ENCODE peak calls at places on chromosomes 1 and 21, in five cellular contexts. N, I, M, K and P are unnamed samples.

GRCh38 chr1:184409011-184409410 is 22.2 kb downstream of the C1orf21 start:
- DNase-seq in K (no peak), I (no peak), N (no peak), M (no peak), P (no peak)

GRCh38 chr1:74733616-74734484 is 898 bp downstream of the TYW3 start:
- DNase-seq in N (no peak), M (peak), K (no peak), I (peak), P (no peak)

GRCh38 chr21:32256873-32257620 is 21.8 kb downstream of the MIS18A start:
- DNase-seq in I (no peak), N (no peak), K (peak), M (no peak), P (no peak)

GRCh38 chr1:168341576-168341975 is 60.9 kb downstream of the TBX19 start:
- DNase-seq in M (no peak), N (no peak), I (no peak), K (no peak), P (no peak)

GRCh38 chr1:14924455-14925325 is 228.9 kb upstream of the TMEM51 start:
- DNase-seq in N (peak), M (peak), I (no peak), K (peak), P (no peak)

GRCh38 chr1:156479093-156480014 is 21.2 kb downstream of the MEF2D start:
- DNase-seq in I (peak), M (no peak), N (no peak), K (no peak), P (no peak)

GRCh38 chr1:232574867-232575523 is 54.9 kb downstream of the SIPA1L2 start:
- DNase-seq in K (no peak), I (no peak), M (no peak), N (no peak), P (no peak)

GRCh38 chr1:180131510-180131909 is 23.2 kb upstream of the QSOX1 start:
- DNase-seq in I (peak), K (no peak), N (no peak), M (no peak), P (no peak)

GRCh38 chr21:15514073-15514946 is 215.5 kb upstream of the USP25 start:
- DNase-seq in N (peak), K (no peak), I (no peak), M (no peak), P (no peak)

GRCh38 chr1:101506541-101507164 is 269.8 kb downstream of the S1PR1 start:
- DNase-seq in N (no peak), M (peak), I (no peak), K (no peak), P (no peak)

GRCh38 chr1:90922996-90923395 is 98.8 kb downstream of the ZNF644 start:
- DNase-seq in K (no peak), M (no peak), N (no peak), I (no peak), P (no peak)

GRCh38 chr1:151510020-151510405 is 1.2 kb upstream of the CGN start:
- DNase-seq in M (no peak), N (no peak), K (no peak), I (no peak), P (no peak)

GRCh38 chr1:58442114-58442513 is 104.4 kb downstream of the OMA1 start:
- DNase-seq in K (no peak), M (no peak), I (no peak), N (no peak), P (no peak)

GRCh38 chr1:150696151-150696550 is 803 bp downstream of the GOLPH3L start:
- DNase-seq in M (no peak), N (no peak), K (no peak), I (no peak), P (no peak)

GRCh38 chr1:9595156-9595967 is 6.7 kb downstream of the TMEM201 start:
- DNase-seq in I (no peak), K (peak), N (no peak), M (no peak), P (no peak)

GRCh38 chr1:110305875-110306420 is 33.2 kb upstream of the RBM15 start:
- DNase-seq in I (no peak), M (no peak), N (no peak), K (no peak), P (no peak)

GRCh38 chr1:111822138-111822537 is 66.4 kb downstream of the DDX20 start:
- DNase-seq in M (no peak), N (no peak), K (no peak), I (no peak), P (no peak)

GRCh38 chr1:38242506-38242905 is 195.9 kb upstream of the POU3F1 start:
- DNase-seq in K (no peak), N (no peak), I (no peak), M (no peak), P (no peak)

GRCh38 chr21:26490771-26491170 is 82.3 kb downstream of the CYYR1 start:
- DNase-seq in M (no peak), K (no peak), N (no peak), I (no peak), P (no peak)

GRCh38 chr1:23539698-23540266 is 8.7 kb upstream of the E2F2 start:
- DNase-seq in M (peak), N (peak), I (peak), K (peak), P (peak)

GRCh38 chr1:19488136-19488535 is 2.8 kb upstream of the CAPZB start:
- DNase-seq in I (no peak), M (no peak), N (peak), K (no peak), P (no peak)

GRCh38 chr1:174074757-174075156 is 52.6 kb upstream of the RC3H1 start:
- DNase-seq in M (no peak), N (no peak), K (no peak), I (peak), P (no peak)

GRCh38 chr21:44549525-44550211 is 1.6 kb downstream of the KRTAP10-2 start:
- DNase-seq in I (no peak), K (no peak), N (no peak), M (no peak), P (no peak)

GRCh38 chr1:111204211-111204883 is 3.9 kb upstream of the DENND2D start:
- DNase-seq in I (peak), K (peak), N (peak), M (no peak), P (no peak)

GRCh38 chr1:225378880-225379279 is 49.0 kb downstream of the LBR start:
- DNase-seq in I (no peak), K (no peak), N (no peak), M (no peak), P (no peak)

GRCh38 chr1:159964144-159964543 is 10.1 kb upstream of the SLAMF9 start:
- DNase-seq in I (no peak), K (no peak), N (no peak), M (no peak), P (no peak)

GRCh38 chr1:31706384-31707058 is 2.7 kb upstream of the COL16A1 start:
- DNase-seq in I (no peak), K (no peak), N (no peak), M (no peak), P (no peak)

GRCh38 chr1:31703431-31704260 is at the start of gene COL16A1:
- DNase-seq in M (no peak), I (no peak), N (no peak), K (peak), P (no peak)

GRCh38 chr1:31704261-31705079 is 653 bp upstream of the COL16A1 start:
- DNase-seq in K (no peak), I (no peak), N (no peak), M (no peak), P (no peak)

GRCh38 chr1:31702836-31703404 is 897 bp downstream of the COL16A1 start:
- DNase-seq in I (no peak), K (no peak), M (no peak), N (no peak), P (no peak)

GRCh38 chr1:31705080-31705866 is 1.5 kb upstream of the COL16A1 start:
- DNase-seq in N (peak), I (no peak), K (peak), M (no peak), P (no peak)
- TF ChIP-seq CTCF in N (no peak), I (peak), K (no peak), M (no peak), P (no peak)

DNA sequence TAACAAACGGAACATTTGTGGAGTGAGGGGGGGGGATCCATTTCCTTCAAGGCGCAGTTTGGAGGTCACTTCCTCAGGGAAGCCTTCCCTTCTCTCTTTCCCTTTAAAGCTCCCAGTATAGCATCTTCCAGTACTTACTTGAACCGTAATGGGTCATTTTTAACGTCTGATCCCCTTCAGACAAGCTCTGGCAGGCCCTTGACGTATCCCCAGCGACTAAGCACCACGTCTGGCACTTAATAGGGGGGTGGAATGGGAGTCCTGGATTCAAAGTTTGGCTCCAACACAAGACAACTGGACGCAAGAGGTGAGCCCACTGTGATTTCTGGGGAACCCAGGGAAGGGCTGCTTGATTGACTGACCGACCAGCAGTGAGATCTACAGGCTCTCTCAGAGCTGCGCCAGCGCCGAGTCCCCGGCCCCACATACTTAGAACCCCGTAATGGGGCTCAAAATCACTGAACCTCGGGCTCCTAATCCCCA is 441 bp downstream of the YARS1 start:
- DNase-seq in N (no peak), K (no peak), M (peak), I (no peak), P (no peak)
- TF ChIP-seq CTCF in N (no peak), K (no peak), M (no peak), I (no peak), P (no peak)

GRCh38 chr1:81377406-81377805 is 423.3 kb upstream of the ADGRL2 start:
- DNase-seq in N (no peak), I (no peak), M (no peak), K (no peak), P (no peak)
- TF ChIP-seq CTCF in N (no peak), I (no peak), M (peak), K (no peak), P (no peak)

GRCh38 chr1:86082183-86082582 is 74.4 kb downstream of the COL24A1 start:
- DNase-seq in K (no peak), M (no peak), N (no peak), I (no peak), P (no peak)
- TF ChIP-seq CTCF in K (no peak), M (peak), N (no peak), I (peak), P (no peak)

GRCh38 chr1:217846733-217847132 is 215.6 kb downstream of the SPATA17 start:
- DNase-seq in K (no peak), N (no peak), I (no peak), M (no peak), P (no peak)

DNA sequence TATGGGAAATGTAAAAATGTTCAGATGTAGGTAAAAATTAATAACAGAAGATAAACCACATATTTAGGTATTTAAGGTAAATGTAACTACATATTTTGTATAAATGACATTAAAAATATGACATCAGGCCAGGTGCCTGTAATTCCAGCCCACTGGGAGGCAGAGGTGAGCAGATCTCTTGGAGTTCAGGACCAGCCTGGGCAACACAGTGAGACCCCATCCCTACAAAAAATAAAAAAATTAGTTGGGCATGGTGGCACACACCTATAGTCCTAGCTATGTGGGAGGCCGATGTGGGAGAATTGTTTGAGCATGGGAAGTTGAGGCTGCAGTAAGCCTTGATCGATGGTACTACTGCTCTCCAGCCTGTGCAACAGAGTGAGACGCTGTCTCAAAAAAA is 216.5 kb downstream of the SPATA17 start:
- DNase-seq in I (no peak), N (no peak), M (no peak), K (no peak), P (no peak)
- TF ChIP-seq CTCF in I (peak), N (no peak), M (no peak), K (no peak), P (no peak)

DNA sequence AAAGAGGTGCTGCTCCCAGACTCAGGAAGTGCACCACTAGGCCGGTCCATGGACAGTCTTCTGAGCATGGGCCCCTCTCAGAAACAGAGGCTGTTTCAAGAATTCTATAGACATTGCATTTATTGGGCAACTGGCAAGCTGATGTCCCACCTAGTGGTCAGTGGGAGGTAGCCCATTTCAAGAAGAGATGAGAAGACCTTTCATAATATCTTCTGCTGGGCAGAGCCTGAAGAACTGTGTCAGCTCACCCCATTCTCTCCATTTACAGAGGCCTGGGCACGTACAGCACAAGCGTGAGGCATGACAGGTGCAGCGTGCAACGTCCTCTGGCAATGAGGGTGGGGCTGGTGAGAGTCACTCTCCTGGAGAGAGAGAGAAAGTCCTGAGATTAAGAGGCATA is 216.0 kb downstream of the DYRK1A start:
- DNase-seq in I (no peak), N (no peak), K (no peak), M (no peak), P (no peak)
- TF ChIP-seq CTCF in I (peak), N (no peak), K (no peak), M (peak), P (peak)

DNA sequence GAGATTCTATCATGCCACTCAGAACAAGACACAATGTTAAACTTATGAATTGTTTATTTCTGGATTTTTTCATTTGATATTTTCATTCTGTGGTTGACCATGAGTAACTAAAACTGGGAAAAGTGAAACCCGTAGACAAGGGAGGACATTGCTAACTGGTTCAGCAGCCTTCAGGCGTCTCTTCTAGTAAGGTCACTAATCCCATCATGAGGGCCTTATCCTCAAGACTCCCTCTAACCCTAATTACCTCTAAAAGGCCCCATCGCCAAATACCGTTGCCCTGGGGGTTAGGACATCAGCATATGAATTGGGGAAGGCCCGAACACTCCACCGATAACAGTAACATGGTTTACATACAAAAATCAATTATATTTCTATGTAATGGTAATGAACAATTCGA is 247.6 kb downstream of the TM2D1 start:
- DNase-seq in K (no peak), M (no peak), N (no peak), I (no peak), P (no peak)
- TF ChIP-seq CTCF in K (no peak), M (no peak), N (no peak), I (no peak), P (no peak)